ENCODE peak calls at places on chromosomes 5 and 9, in seven cellular contexts. H is effector memory CD4-positive, alpha-beta T cell; T is mammary epithelial cell; V is HFF-Myc; N is tibial artery; F is esophagus squamous epithelium; L is prostate gland. M is an unnamed sample.
A peak's percentile ranks its signal among the peaks of the same experiment; 100 is the strongest.

GRCh38 chr5:103461223-103461622 is 101.4 kb downstream of the NUDT12 start:
- DNase-seq in H (no peak), T (peak; percentile 26), V (peak; percentile 44), N (no peak), F (no peak), L (no peak), M (no peak)

GRCh38 chr5:87020099-87020934 is 247.4 kb upstream of the RASA1 start:
- DNase-seq in H (no peak), T (peak; percentile 13), V (no peak), N (peak; percentile 60), F (no peak), L (no peak), M (peak; percentile 80)

GRCh38 chr5:32021771-32022170 is 152.3 kb downstream of the GOLPH3 start:
- DNase-seq in H (no peak), T (no peak), V (no peak), N (no peak), F (no peak), L (no peak), M (no peak)

GRCh38 chr5:135719428-135720063 is 114.9 kb upstream of the SLC25A48 start:
- DNase-seq in H (no peak), T (no peak), V (no peak), N (no peak), F (no peak), L (no peak), M (no peak)

GRCh38 chr5:71865202-71865601 is 146.1 kb downstream of the CARTPT start:
- DNase-seq in H (no peak), T (peak; percentile 73), V (no peak), N (no peak), F (no peak), L (no peak), M (no peak)

GRCh38 chr9:135990468-135991429 is 29.6 kb upstream of the UBAC1 start:
- DNase-seq in H (peak; percentile 61), T (peak; percentile 27), V (no peak), N (no peak), F (peak; percentile 22), L (no peak), M (peak; percentile 83)

GRCh38 chr9:16062542-16063240 is 509.8 kb downstream of the CCDC171 start:
- DNase-seq in H (no peak), T (peak; percentile 99), V (peak; percentile 65), N (no peak), F (no peak), L (no peak), M (no peak)

GRCh38 chr9:33748633-33749304 is 46.6 kb upstream of the PRSS3 start:
- DNase-seq in H (no peak), T (no peak), V (no peak), N (no peak), F (no peak), L (no peak), M (peak; percentile 86)

GRCh38 chr5:98770158-98770910 is 3.1 kb upstream of the RGMB start:
- DNase-seq in H (no peak), T (peak; percentile 28), V (no peak), N (peak; percentile 68), F (no peak), L (peak; percentile 42), M (peak; percentile 47)

GRCh38 chr9:3441197-3441816 is 84.5 kb downstream of the RFX3 start:
- DNase-seq in H (no peak), T (peak; percentile 45), V (peak; percentile 31), N (peak; percentile 32), F (no peak), L (no peak), M (peak; percentile 62)

GRCh38 chr5:172740483-172741205 is 30.4 kb downstream of the DUSP1 start:
- DNase-seq in H (no peak), T (peak; percentile 92), V (peak; percentile 46), N (peak; percentile 84), F (no peak), L (peak; percentile 49), M (no peak)

GRCh38 chr5:1668141-1668721 is 131.4 kb downstream of the MRPL36 start:
- DNase-seq in H (no peak), T (no peak), V (no peak), N (no peak), F (no peak), L (no peak), M (no peak)

GRCh38 chr9:37528652-37529072 is 42.9 kb downstream of the POLR1E start:
- DNase-seq in H (no peak), T (peak; percentile 59), V (no peak), N (no peak), F (no peak), L (no peak), M (no peak)

GRCh38 chr9:123395276-123396006 is 39.4 kb downstream of the CRB2 start:
- DNase-seq in H (no peak), T (no peak), V (no peak), N (no peak), F (no peak), L (no peak), M (no peak)

GRCh38 chr5:119268387-119269060 is 87.3 kb upstream of the TNFAIP8 start:
- DNase-seq in H (peak; percentile 90), T (peak; percentile 94), V (peak; percentile 66), N (peak; percentile 97), F (peak; percentile 88), L (peak; percentile 98), M (peak; percentile 82)

GRCh38 chr5:135921388-135921787 is 25.7 kb upstream of the IL9 start:
- DNase-seq in H (no peak), T (peak; percentile 45), V (no peak), N (no peak), F (no peak), L (no peak), M (no peak)

GRCh38 chr9:89413963-89414638 is 83.8 kb downstream of the SEMA4D start:
- DNase-seq in H (no peak), T (no peak), V (no peak), N (no peak), F (no peak), L (no peak), M (no peak)

GRCh38 chr5:10913846-10914245 is 152.8 kb upstream of the DAP start:
- DNase-seq in H (no peak), T (peak; percentile 76), V (peak; percentile 17), N (no peak), F (no peak), L (no peak), M (no peak)

GRCh38 chr5:132024789-132025402 is 13.4 kb upstream of the ACSL6 start:
- DNase-seq in H (no peak), T (no peak), V (no peak), N (no peak), F (no peak), L (no peak), M (no peak)

GRCh38 chr9:89463986-89464901 is 33.7 kb downstream of the SEMA4D start:
- DNase-seq in H (peak; percentile 70), T (no peak), V (no peak), N (no peak), F (peak; percentile 15), L (no peak), M (peak; percentile 87)

GRCh38 chr5:133396187-133396621 is 216.1 kb downstream of the FSTL4 start:
- DNase-seq in H (no peak), T (no peak), V (no peak), N (no peak), F (no peak), L (no peak), M (no peak)

GRCh38 chr5:176611435-176611834 is 1.5 kb upstream of the GPRIN1 start:
- DNase-seq in H (peak; percentile 43), T (peak; percentile 70), V (peak; percentile 72), N (peak; percentile 43), F (no peak), L (peak; percentile 54), M (peak; percentile 43)

GRCh38 chr5:84614907-84615306 is 230.2 kb upstream of the EDIL3 start:
- DNase-seq in H (no peak), T (no peak), V (no peak), N (no peak), F (no peak), L (no peak), M (no peak)

GRCh38 chr5:147398860-147399259 is 111.0 kb downstream of the DPYSL3 start:
- DNase-seq in H (no peak), T (no peak), V (peak; percentile 85), N (no peak), F (no peak), L (no peak), M (no peak)

GRCh38 chr5:1330847-1331831 is 13.8 kb downstream of the CLPTM1L start:
- DNase-seq in H (no peak), T (no peak), V (no peak), N (no peak), F (no peak), L (peak; percentile 28), M (peak; percentile 57)

GRCh38 chr9:96399335-96399633 is 15.8 kb upstream of the SLC35D2 start:
- DNase-seq in H (no peak), T (no peak), V (no peak), N (no peak), F (no peak), L (no peak), M (no peak)
- H3K4me3 ChIP-seq in H (peak overlapping the region; percentile 9), T (no peak overlapping the region), V (no peak overlapping the region), N (no peak overlapping the region), F (no peak overlapping the region), L (no peak overlapping the region), M (no peak overlapping the region)

DNA sequence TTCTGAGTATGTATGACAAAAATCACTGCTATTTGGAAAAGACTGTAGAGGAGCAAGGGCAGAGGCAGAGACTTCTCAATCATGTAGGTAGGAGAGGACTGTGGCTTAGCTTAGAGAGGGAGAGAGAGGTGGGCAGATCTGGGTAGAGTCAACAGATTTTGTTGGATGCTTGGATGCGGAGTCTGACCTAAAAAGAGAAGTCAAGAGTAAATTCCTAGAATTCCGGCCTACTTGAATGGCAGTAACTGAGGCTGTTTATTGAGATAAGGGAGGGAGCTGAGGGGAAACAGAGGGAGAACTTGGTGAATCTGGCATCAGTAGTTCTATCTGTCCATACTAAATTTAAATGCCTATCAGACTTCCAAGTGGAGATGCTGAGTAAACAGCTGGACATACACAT is 2.4 kb downstream of the TICAM2 start:
- DNase-seq in H (no peak), T (no peak), V (no peak), N (no peak), F (no peak), L (no peak), M (no peak)
- H3K4me3 ChIP-seq in H (no peak overlapping the region), T (no peak overlapping the region), V (no peak overlapping the region), N (no peak overlapping the region), F (no peak overlapping the region), L (no peak overlapping the region), M (no peak overlapping the region)

GRCh38 chr5:33890633-33891032 is 1.2 kb downstream of the ADAMTS12 start:
- DNase-seq in H (no peak), T (peak; percentile 36), V (no peak), N (no peak), F (no peak), L (no peak), M (no peak)
- H3K4me3 ChIP-seq in H (no peak overlapping the region), T (peak overlapping the region; percentile 58), V (peak overlapping the region; percentile 74), N (peak overlapping the region; percentile 67), F (no peak overlapping the region), L (no peak overlapping the region), M (no peak overlapping the region)

DNA sequence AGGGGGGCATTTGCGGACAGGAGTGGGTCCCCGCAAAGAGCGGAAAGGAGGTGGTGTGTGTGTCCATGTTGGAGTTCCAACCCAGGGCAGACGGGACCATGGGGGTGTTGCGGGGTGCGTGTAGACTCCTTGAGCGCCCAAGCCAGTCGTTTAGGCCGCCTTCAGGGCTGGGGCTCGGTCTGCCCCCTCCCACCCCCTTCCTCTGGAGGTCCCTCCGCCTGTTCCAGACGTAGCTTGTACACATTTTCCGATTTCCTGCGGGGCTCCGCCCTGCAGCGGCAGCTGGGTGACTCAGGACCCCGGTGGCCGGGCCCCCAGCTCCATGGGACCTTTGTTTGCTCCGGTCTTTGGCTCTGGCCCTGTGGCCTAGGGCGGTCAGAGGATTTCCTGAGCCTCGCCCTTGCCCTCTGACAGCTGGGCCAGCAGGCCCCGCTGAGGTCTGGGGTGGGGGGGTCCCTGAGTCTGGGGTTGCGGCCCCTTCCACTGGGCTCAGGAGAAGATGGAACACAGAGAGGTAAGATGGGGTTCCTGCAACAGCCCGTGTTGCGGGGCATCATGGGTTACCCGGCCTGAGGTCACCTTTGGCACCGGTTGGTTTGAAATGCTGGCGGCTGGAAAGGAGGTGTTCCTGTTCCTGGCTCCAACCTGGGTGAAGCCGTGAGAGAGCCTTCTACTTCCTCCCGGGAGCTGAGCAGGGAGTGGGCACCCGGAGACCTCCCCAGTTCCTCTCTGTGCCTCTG is 1.5 kb downstream of the PKN3 start:
- DNase-seq in H (no peak), T (no peak), V (no peak), N (no peak), F (no peak), L (no peak), M (no peak)
- H3K4me3 ChIP-seq in H (peak overlapping the region; percentile 68), T (no peak overlapping the region), V (peak overlapping the region; percentile 66), N (peak overlapping the region; percentile 72), F (peak overlapping the region; percentile 56), L (peak overlapping the region; percentile 58), M (no peak overlapping the region)